ENCODE peak calls at places on chromosome 16, in four cellular contexts. One of them, this sample, is unnamed.

GRCh38 chr16:11248133-11248532 is 7.9 kb downstream of the SOCS1 start:
- DNase-seq in sigmoid colon: no peak
- DNase-seq in neural progenitor cell: no peak
- DNase-seq in breast epithelium: no peak
- DNase-seq in this sample: no peak

GRCh38 chr16:77273-77806 is 685 bp upstream of the MPG start:
- DNase-seq in breast epithelium: no peak
- DNase-seq in sigmoid colon: peak
- DNase-seq in neural progenitor cell: peak
- DNase-seq in this sample: no peak

GRCh38 chr16:29674188-29674587 is 4.8 kb upstream of the QPRT start:
- DNase-seq in neural progenitor cell: no peak
- DNase-seq in breast epithelium: no peak
- DNase-seq in sigmoid colon: peak
- DNase-seq in this sample: no peak

GRCh38 chr16:83068686-83069085 is 441.9 kb downstream of the CDH13 start:
- DNase-seq in breast epithelium: no peak
- DNase-seq in neural progenitor cell: no peak
- DNase-seq in sigmoid colon: no peak
- DNase-seq in this sample: no peak

GRCh38 chr16:60413969-60414368 is 1622.3 kb downstream of the CDH8 start:
- DNase-seq in breast epithelium: no peak
- DNase-seq in neural progenitor cell: peak
- DNase-seq in sigmoid colon: no peak
- DNase-seq in this sample: no peak

GRCh38 chr16:56102159-56102798 is 89.0 kb upstream of the GNAO1 start:
- DNase-seq in neural progenitor cell: peak
- DNase-seq in sigmoid colon: peak
- DNase-seq in breast epithelium: no peak
- DNase-seq in this sample: no peak

GRCh38 chr16:48117217-48118105 is 38.3 kb downstream of the ABCC12 start:
- DNase-seq in breast epithelium: no peak
- DNase-seq in sigmoid colon: no peak
- DNase-seq in neural progenitor cell: peak
- DNase-seq in this sample: no peak

GRCh38 chr16:86913886-86914285 is 335.5 kb downstream of the FOXL1 start:
- DNase-seq in breast epithelium: no peak
- DNase-seq in neural progenitor cell: no peak
- DNase-seq in sigmoid colon: no peak
- DNase-seq in this sample: no peak

GRCh38 chr16:69833791-69834282 is 71.7 kb downstream of the WWP2 start:
- DNase-seq in breast epithelium: no peak
- DNase-seq in sigmoid colon: no peak
- DNase-seq in neural progenitor cell: peak
- DNase-seq in this sample: no peak

GRCh38 chr16:84913315-84913714 is 93.5 kb downstream of the CRISPLD2 start:
- DNase-seq in breast epithelium: no peak
- DNase-seq in sigmoid colon: peak
- DNase-seq in neural progenitor cell: no peak
- DNase-seq in this sample: no peak

GRCh38 chr16:2825049-2825742 is 4.9 kb upstream of the ZG16B start:
- DNase-seq in sigmoid colon: peak
- DNase-seq in breast epithelium: no peak
- DNase-seq in neural progenitor cell: no peak
- DNase-seq in this sample: peak

GRCh38 chr16:27355610-27356009 is 41.8 kb downstream of the IL4R start:
- DNase-seq in sigmoid colon: peak
- DNase-seq in breast epithelium: no peak
- DNase-seq in neural progenitor cell: peak
- DNase-seq in this sample: no peak

GRCh38 chr16:78665373-78665772 is 565.9 kb downstream of the WWOX start:
- DNase-seq in sigmoid colon: no peak
- DNase-seq in breast epithelium: no peak
- DNase-seq in neural progenitor cell: no peak
- DNase-seq in this sample: no peak
- TF ChIP-seq CTCF in sigmoid colon: no peak
- TF ChIP-seq CTCF in breast epithelium: no peak
- TF ChIP-seq CTCF in neural progenitor cell: no peak
- TF ChIP-seq CTCF in this sample: no peak

GRCh38 chr16:74954763-74955162 is 30.2 kb downstream of the WDR59 start:
- DNase-seq in breast epithelium: no peak
- DNase-seq in neural progenitor cell: no peak
- DNase-seq in sigmoid colon: no peak
- DNase-seq in this sample: no peak
- TF ChIP-seq CTCF in breast epithelium: no peak
- TF ChIP-seq CTCF in neural progenitor cell: no peak
- TF ChIP-seq CTCF in sigmoid colon: no peak
- TF ChIP-seq CTCF in this sample: no peak

GRCh38 chr16:67198238-67198734 is 645 bp upstream of the ELMO3 start:
- DNase-seq in sigmoid colon: no peak
- DNase-seq in breast epithelium: no peak
- DNase-seq in neural progenitor cell: peak
- DNase-seq in this sample: no peak

GRCh38 chr16:67200491-67200890 is 1.6 kb downstream of the ELMO3 start:
- DNase-seq in breast epithelium: no peak
- DNase-seq in neural progenitor cell: no peak
- DNase-seq in sigmoid colon: no peak
- DNase-seq in this sample: no peak

GRCh38 chr16:67201411-67202345 is 2.7 kb downstream of the ELMO3 start:
- DNase-seq in sigmoid colon: no peak
- DNase-seq in neural progenitor cell: no peak
- DNase-seq in breast epithelium: no peak
- DNase-seq in this sample: no peak

GRCh38 chr16:67199011-67199807 is at the start of gene ELMO3:
- DNase-seq in neural progenitor cell: peak
- DNase-seq in breast epithelium: peak
- DNase-seq in sigmoid colon: no peak
- DNase-seq in this sample: no peak

DNA sequence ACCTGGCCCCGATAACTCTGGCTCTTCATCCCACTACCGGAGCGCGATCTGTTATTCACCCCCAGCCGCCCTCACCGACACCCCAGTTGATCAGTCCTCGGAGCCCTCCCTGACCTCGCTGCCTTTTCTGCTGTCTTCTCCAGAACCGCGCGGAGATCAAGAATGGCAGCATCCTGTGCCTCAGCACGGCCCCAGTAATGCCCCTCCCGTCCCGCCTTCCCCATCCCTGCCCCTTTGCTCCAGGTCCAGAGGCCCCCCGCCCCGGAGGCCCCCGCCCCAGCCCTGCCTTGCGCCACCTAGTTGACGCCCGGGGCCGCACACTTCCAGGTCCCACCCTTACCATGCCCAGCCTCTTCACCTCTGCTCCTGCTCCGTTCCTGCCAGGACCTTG is 872 bp downstream of the ELMO3 start:
- DNase-seq in sigmoid colon: no peak
- DNase-seq in breast epithelium: no peak
- DNase-seq in neural progenitor cell: peak
- DNase-seq in this sample: no peak
- TF ChIP-seq CTCF in sigmoid colon: no peak
- TF ChIP-seq CTCF in breast epithelium: no peak
- TF ChIP-seq CTCF in neural progenitor cell: peak
- TF ChIP-seq CTCF in this sample: peak

GRCh38 chr16:73274140-73274539 is 226.2 kb upstream of the ZFHX3 start:
- DNase-seq in neural progenitor cell: no peak
- DNase-seq in breast epithelium: no peak
- DNase-seq in sigmoid colon: no peak
- DNase-seq in this sample: no peak

GRCh38 chr16:73262931-73263330 is 215.0 kb upstream of the ZFHX3 start:
- DNase-seq in sigmoid colon: no peak
- DNase-seq in neural progenitor cell: no peak
- DNase-seq in breast epithelium: no peak
- DNase-seq in this sample: no peak

GRCh38 chr16:73265124-73265838 is 217.4 kb upstream of the ZFHX3 start:
- DNase-seq in neural progenitor cell: no peak
- DNase-seq in breast epithelium: no peak
- DNase-seq in sigmoid colon: no peak
- DNase-seq in this sample: no peak

DNA sequence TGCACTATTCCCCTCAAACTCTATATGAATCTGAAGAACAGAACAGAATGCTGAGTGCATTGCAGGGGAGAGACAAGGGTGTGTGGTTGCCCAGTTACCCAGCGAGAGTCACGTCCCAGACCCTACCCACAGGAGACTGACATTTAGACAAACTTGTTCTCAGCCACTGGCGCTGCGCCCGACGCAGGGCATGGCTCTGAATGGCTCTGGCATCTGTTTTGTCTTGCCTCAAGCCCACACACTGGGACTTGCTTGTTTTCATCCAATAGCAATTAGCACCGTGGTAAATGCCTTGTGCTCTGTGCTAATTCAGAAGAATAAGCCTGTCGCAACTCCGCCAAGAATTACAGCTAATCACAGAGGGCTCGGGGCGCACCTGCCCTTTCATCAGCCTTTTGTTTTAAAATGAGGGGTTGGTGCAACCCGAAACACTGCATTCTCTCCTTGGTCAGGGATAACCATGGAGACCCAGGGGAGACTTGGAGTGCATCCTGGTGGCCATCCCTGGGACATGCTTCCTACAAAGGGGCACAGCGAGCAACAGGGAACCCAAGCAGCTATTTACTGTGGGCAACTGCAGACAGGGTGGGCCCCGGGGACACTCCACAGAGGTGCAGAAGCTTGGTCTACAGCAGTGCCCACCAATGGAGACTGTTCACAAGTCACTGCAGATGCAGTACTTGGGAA is 220.5 kb upstream of the ZFHX3 start:
- DNase-seq in sigmoid colon: no peak
- DNase-seq in neural progenitor cell: peak
- DNase-seq in breast epithelium: no peak
- DNase-seq in this sample: no peak
- TF ChIP-seq CTCF in sigmoid colon: no peak
- TF ChIP-seq CTCF in neural progenitor cell: peak
- TF ChIP-seq CTCF in breast epithelium: no peak
- TF ChIP-seq CTCF in this sample: peak

GRCh38 chr16:88471115-88471514 is 18.0 kb downstream of the ZFPM1 start:
- DNase-seq in breast epithelium: no peak
- DNase-seq in neural progenitor cell: no peak
- DNase-seq in sigmoid colon: no peak
- DNase-seq in this sample: no peak
- TF ChIP-seq CTCF in breast epithelium: no peak
- TF ChIP-seq CTCF in neural progenitor cell: no peak
- TF ChIP-seq CTCF in sigmoid colon: no peak
- TF ChIP-seq CTCF in this sample: no peak

GRCh38 chr16:87948735-87949070 is 2.5 kb upstream of the BANP start:
- DNase-seq in neural progenitor cell: no peak
- DNase-seq in sigmoid colon: no peak
- DNase-seq in breast epithelium: no peak
- DNase-seq in this sample: no peak

GRCh38 chr16:87949071-87949744 is 2.0 kb upstream of the BANP start:
- DNase-seq in breast epithelium: no peak
- DNase-seq in sigmoid colon: no peak
- DNase-seq in neural progenitor cell: no peak
- DNase-seq in this sample: no peak

GRCh38 chr16:87951550-87952538 is 610 bp downstream of the BANP start:
- DNase-seq in sigmoid colon: no peak
- DNase-seq in breast epithelium: no peak
- DNase-seq in neural progenitor cell: no peak
- DNase-seq in this sample: no peak

GRCh38 chr16:87952751-87953150 is 1.5 kb downstream of the BANP start:
- DNase-seq in sigmoid colon: no peak
- DNase-seq in neural progenitor cell: no peak
- DNase-seq in breast epithelium: no peak
- DNase-seq in this sample: no peak

DNA sequence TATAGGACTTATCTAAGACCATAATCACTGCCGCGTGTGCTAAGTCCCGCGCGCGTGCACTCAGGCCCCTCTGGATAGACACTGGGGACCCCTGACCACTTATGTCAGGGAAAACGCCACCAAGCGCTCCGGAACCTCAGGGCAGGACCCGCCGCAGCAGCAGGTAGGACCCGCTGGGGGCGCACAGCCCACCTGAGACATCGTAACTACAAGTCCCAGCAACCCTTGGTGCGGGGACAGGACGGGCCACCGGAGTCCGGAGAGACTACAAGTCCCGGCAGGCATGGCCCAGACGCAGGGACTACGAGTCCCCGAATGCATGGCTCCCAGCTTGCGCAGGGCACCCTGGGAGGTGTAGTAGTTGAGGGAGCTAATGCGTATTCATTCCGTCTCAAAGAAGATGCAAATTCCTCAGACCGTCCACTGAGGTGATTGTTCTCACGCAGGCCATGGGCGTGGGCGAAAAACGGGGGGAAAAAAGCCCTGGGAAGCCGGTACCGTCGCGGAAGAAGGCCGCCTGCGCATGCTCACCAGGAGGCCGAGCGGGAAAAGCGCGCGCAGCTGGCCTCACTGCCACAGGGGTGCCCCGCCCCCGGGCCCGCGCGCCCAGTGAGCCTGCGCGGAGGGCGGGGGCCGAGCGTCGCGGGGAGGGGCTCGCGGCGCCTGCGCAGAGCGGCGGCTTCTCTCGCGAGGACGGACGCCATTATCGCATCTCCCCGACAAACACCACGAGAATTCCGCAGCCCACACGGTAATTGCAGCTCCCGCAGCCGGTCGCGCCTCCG is at the start of gene BANP:
- DNase-seq in neural progenitor cell: peak
- DNase-seq in breast epithelium: peak
- DNase-seq in sigmoid colon: peak
- DNase-seq in this sample: peak
- TF ChIP-seq CTCF in neural progenitor cell: peak
- TF ChIP-seq CTCF in breast epithelium: peak
- TF ChIP-seq CTCF in sigmoid colon: peak
- TF ChIP-seq CTCF in this sample: peak

This sample was measured in chondrocyte.